ENCODE peak calls at places on chromosomes 13 and 19, in eight cellular contexts. K, C, E, H, P, N, D and L are unnamed samples.

GRCh38 chr13:27374650-27375049 is 49.8 kb upstream of the GTF3A start:
- DNase-seq in P (peak; percentile 47), C (peak; percentile 68), K (peak; percentile 44), D (peak; percentile 57), E (peak; percentile 77), H (peak; percentile 80), N (peak; percentile 48), L (peak; percentile 72)

GRCh38 chr19:14107581-14108461 is 9.7 kb downstream of the PRKACA start:
- DNase-seq in H (peak; percentile 73), N (no peak), K (no peak), E (no peak), D (no peak), P (peak; percentile 64), C (peak; percentile 57), L (no peak)

GRCh38 chr19:6480843-6481415 is 658 bp downstream of the DENND1C start:
- DNase-seq in D (peak; percentile 16), E (no peak), P (no peak), N (no peak), C (no peak), H (no peak), K (no peak), L (no peak)

GRCh38 chr19:41339936-41340335 is 13.8 kb downstream of the TGFB1 start:
- DNase-seq in E (no peak), N (no peak), K (no peak), C (no peak), H (no peak), D (no peak), P (no peak), L (no peak)

GRCh38 chr19:57068921-57069697 is 50.7 kb upstream of the USP29 start:
- DNase-seq in K (no peak), P (peak; percentile 81), H (no peak), C (peak; percentile 90), E (no peak), N (peak; percentile 73), D (no peak), L (no peak)

GRCh38 chr19:46601318-46602224 is at the start of gene CALM3:
- DNase-seq in N (no peak), E (no peak), P (no peak), H (no peak), C (peak; percentile 53), D (no peak), K (no peak), L (no peak)

GRCh38 chr19:3570619-3571018 is 2.1 kb upstream of the HMG20B start:
- DNase-seq in H (no peak), P (no peak), K (no peak), D (no peak), E (no peak), N (no peak), C (no peak), L (no peak)

GRCh38 chr13:108922108-108922507 is 292.7 kb downstream of the MYO16 start:
- DNase-seq in H (no peak), C (no peak), P (no peak), D (no peak), N (no peak), K (no peak), E (no peak), L (no peak)

GRCh38 chr19:45385392-45386221 is 15.2 kb upstream of the ERCC2 start:
- DNase-seq in C (no peak), P (no peak), K (no peak), E (no peak), N (no peak), H (no peak), D (no peak), L (no peak)

GRCh38 chr13:50810998-50811397 is 32.5 kb downstream of the DLEU7 start:
- DNase-seq in E (no peak), K (no peak), C (no peak), N (no peak), D (no peak), H (no peak), P (no peak), L (no peak)

GRCh38 chr19:27796540-27796939 is 1416.4 kb downstream of the UQCRFS1 start:
- DNase-seq in P (no peak), H (no peak), C (no peak), N (no peak), D (no peak), E (no peak), K (no peak), L (no peak)

GRCh38 chr13:34247596-34247995 is 429.6 kb downstream of the RFC3 start:
- DNase-seq in D (no peak), H (no peak), C (no peak), E (no peak), P (no peak), K (no peak), N (no peak), L (no peak)

GRCh38 chr19:5690955-5691204 is 785 bp downstream of the RPL36 start:
- DNase-seq in C (no peak), N (no peak), D (peak; percentile 49), K (no peak), P (no peak), E (peak; percentile 45), H (no peak), L (peak; percentile 24)

GRCh38 chr19:1496714-1497577 is 6.0 kb downstream of the REEP6 start:
- DNase-seq in N (no peak), C (no peak), P (no peak), K (no peak), H (no peak), D (no peak), E (no peak), L (no peak)

GRCh38 chr13:44389003-44389666 is 15.5 kb downstream of the SERP2 start:
- DNase-seq in N (no peak), P (no peak), D (no peak), H (no peak), E (no peak), C (no peak), K (no peak), L (no peak)
- H3K27ac ChIP-seq in N (no peak overlapping the region), P (no peak overlapping the region), D (no peak overlapping the region), H (no peak overlapping the region), E (no peak overlapping the region), C (no peak overlapping the region), K (no peak overlapping the region), L (no peak overlapping the region)

DNA sequence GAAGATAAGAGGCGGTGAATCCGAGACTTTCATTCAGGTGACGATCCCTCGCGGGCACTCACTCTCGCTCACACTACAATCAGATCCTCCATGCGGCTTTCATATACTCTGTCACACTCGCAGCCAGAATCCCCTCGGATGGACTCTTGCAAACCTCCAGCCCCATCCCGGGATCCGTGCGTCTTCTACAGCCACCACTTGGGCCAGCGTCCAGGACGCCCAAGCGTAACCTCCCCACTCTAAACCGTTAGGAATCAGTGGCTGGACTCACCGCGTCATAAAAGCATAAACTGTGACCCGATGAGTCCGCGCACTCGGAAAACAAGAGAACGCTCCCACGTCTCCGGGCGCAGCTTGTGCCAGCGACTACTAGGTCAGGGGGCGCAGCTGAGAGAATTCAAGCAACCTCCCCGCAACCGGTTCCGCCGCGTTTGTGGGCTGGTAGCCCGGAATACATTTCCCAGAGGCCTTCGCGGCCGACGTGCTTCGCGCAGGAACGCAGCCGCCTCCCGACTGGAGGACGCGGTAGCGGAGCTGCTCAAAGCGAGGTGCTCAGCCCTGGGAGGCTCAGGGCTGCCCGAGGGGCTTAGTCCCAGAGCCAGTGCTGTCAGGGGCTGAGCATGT is 27.6 kb downstream of the ZNF607 start:
- DNase-seq in E (peak; percentile 84), H (peak; percentile 83), N (peak; percentile 80), D (peak; percentile 82), K (no peak), C (peak; percentile 85), P (peak; percentile 83), L (peak; percentile 32)
- H3K27ac ChIP-seq in E (peak overlapping the region; percentile 68), H (peak overlapping the region; percentile 61), N (peak overlapping the region; percentile 81), D (peak overlapping the region; percentile 82), K (no peak overlapping the region), C (peak overlapping the region; percentile 71), P (peak overlapping the region; percentile 1), L (no peak overlapping the region)

DNA sequence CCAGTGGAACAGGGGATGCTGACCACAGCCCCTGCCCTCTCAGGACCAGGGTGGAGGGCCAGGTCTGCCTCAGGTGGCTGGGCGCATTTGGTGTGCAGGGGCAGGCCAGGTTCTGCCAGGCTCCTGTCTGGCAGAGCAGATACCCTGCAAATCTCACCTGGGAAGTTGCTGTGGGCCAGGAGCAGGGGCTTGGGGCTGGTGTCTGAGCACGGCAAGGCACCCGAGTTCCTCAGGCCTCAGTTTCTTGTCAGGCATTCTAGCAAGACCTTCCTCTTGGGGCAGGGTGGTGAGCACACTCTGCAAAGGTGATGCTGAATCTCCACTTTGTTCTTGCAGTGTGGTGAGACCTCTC is 1.1 kb downstream of the CRTC1 start:
- DNase-seq in P (no peak), H (no peak), K (no peak), E (no peak), N (no peak), D (no peak), C (no peak), L (no peak)
- H3K27ac ChIP-seq in P (no peak overlapping the region), H (no peak overlapping the region), K (no peak overlapping the region), E (no peak overlapping the region), N (no peak overlapping the region), D (no peak overlapping the region), C (no peak overlapping the region), L (no peak overlapping the region)

GRCh38 chr19:18117364-18117691 is 19.8 kb downstream of the MAST3 start:
- DNase-seq in D (no peak), K (no peak), C (no peak), P (no peak), E (no peak), N (no peak), H (no peak), L (no peak)
- H3K27ac ChIP-seq in D (peak overlapping the region; percentile 80), K (no peak overlapping the region), C (no peak overlapping the region), P (no peak overlapping the region), E (peak overlapping the region; percentile 13), N (no peak overlapping the region), H (no peak overlapping the region), L (no peak overlapping the region)

GRCh38 chr19:22610121-22610520 is 24.0 kb upstream of the ZNF492 start:
- DNase-seq in D (no peak), E (no peak), P (no peak), H (no peak), N (no peak), K (no peak), C (no peak), L (no peak)
- H3K27ac ChIP-seq in D (no peak overlapping the region), E (no peak overlapping the region), P (no peak overlapping the region), H (no peak overlapping the region), N (no peak overlapping the region), K (no peak overlapping the region), C (no peak overlapping the region), L (no peak overlapping the region)